ENCODE peak calls at places on chromosomes 1 and 21, in five cellular contexts. X, N, U, H and D are unnamed samples.
A peak's percentile ranks its signal among the peaks of the same experiment; 100 is the strongest.

GRCh38 chr1:220300442-220301121 is 28.3 kb upstream of the RAB3GAP2 start:
- DNase-seq in N (peak; percentile 91), U (peak; percentile 81), X (peak; percentile 59), H (peak; percentile 91), D (peak; percentile 88)

GRCh38 chr1:22452401-22452963 is 831 bp downstream of the ZBTB40 start:
- DNase-seq in N (peak; percentile 38), X (peak; percentile 55), U (peak; percentile 70), H (no peak), D (peak; percentile 44)

GRCh38 chr1:47407481-47407880 is 8.6 kb upstream of the FOXE3 start:
- DNase-seq in H (no peak), U (no peak), N (peak; percentile 45), X (no peak), D (no peak)

GRCh38 chr1:170309389-170310013 is 163.7 kb downstream of the NTMT2 start:
- DNase-seq in U (peak; percentile 22), N (peak; percentile 95), X (no peak), H (no peak), D (peak; percentile 26)

GRCh38 chr1:6554907-6555778 is at the start of gene TAS1R1:
- DNase-seq in H (peak; percentile 87), N (no peak), X (peak; percentile 40), U (peak; percentile 63), D (peak; percentile 70)

GRCh38 chr1:5927506-5928370 is 64.5 kb downstream of the NPHP4 start:
- DNase-seq in X (no peak), N (no peak), U (no peak), H (no peak), D (peak; percentile 6)

GRCh38 chr1:218403300-218403699 is 58.2 kb downstream of the TGFB2 start:
- DNase-seq in H (no peak), U (no peak), X (no peak), N (no peak), D (no peak)

GRCh38 chr1:222071313-222071886 is 329.5 kb upstream of the DUSP10 start:
- DNase-seq in X (no peak), N (no peak), H (no peak), U (no peak), D (peak; percentile 18)

GRCh38 chr1:176533020-176533419 is 70.0 kb downstream of the PAPPA2 start:
- DNase-seq in N (no peak), U (no peak), H (no peak), X (no peak), D (no peak)

GRCh38 chr21:26581818-26582217 is 8.7 kb upstream of the CYYR1 start:
- DNase-seq in N (no peak), H (no peak), U (no peak), X (no peak), D (no peak)

GRCh38 chr1:147627435-147628110 is 42.8 kb downstream of the ACP6 start:
- DNase-seq in H (no peak), N (peak; percentile 44), U (peak; percentile 41), X (peak; percentile 65), D (peak; percentile 62)

GRCh38 chr1:61591316-61591715 is 133.6 kb downstream of the TM2D1 start:
- DNase-seq in N (no peak), X (no peak), U (no peak), H (no peak), D (peak; percentile 20)

GRCh38 chr1:89547563-89548485 is 23.2 kb downstream of the LRRC8B start:
- DNase-seq in U (peak; percentile 85), X (peak; percentile 27), H (no peak), N (peak; percentile 27), D (no peak)

GRCh38 chr21:29490016-29490415 is 191.3 kb downstream of the BACH1 start:
- DNase-seq in U (no peak), H (no peak), N (peak; percentile 62), X (no peak), D (no peak)

GRCh38 chr1:17143760-17144159 is 24.5 kb upstream of the PADI2 start:
- DNase-seq in X (no peak), H (no peak), U (no peak), N (no peak), D (no peak)

GRCh38 chr1:30678209-30678608 is 45.2 kb downstream of the MATN1 start:
- DNase-seq in H (no peak), N (no peak), U (no peak), X (no peak), D (no peak)

GRCh38 chr1:87428351-87428750 is 99.7 kb downstream of the LMO4 start:
- DNase-seq in H (no peak), X (no peak), U (no peak), N (no peak), D (no peak)

GRCh38 chr1:53627031-53627430 is 111.9 kb downstream of the GLIS1 start:
- DNase-seq in U (no peak), H (no peak), N (no peak), X (no peak), D (peak; percentile 8)

GRCh38 chr1:15617874-15618684 is 821 bp downstream of the DDI2 start:
- DNase-seq in U (peak; percentile 49), H (no peak), X (peak; percentile 45), N (no peak), D (peak; percentile 54)

GRCh38 chr1:36111151-36111550 is 13.9 kb downstream of the COL8A2 start:
- DNase-seq in X (no peak), N (no peak), U (no peak), H (no peak), D (no peak)

GRCh38 chr1:227767401-227768396 is 32.5 kb downstream of the SNAP47 start:
- DNase-seq in N (no peak), U (no peak), H (no peak), X (no peak), D (no peak)

GRCh38 chr1:1943834-1944570 is 24.9 kb upstream of the TMEM52 start:
- DNase-seq in U (peak; percentile 56), H (no peak), X (peak; percentile 68), N (no peak), D (peak; percentile 64)

GRCh38 chr21:42027804-42028753 is 17.9 kb upstream of the ZBTB21 start:
- DNase-seq in U (no peak), H (peak; percentile 64), N (no peak), X (no peak), D (no peak)

GRCh38 chr1:114323959-114324825 is 170.5 kb upstream of the SYT6 start:
- DNase-seq in X (no peak), U (no peak), N (no peak), H (no peak), D (no peak)

GRCh38 chr1:44266400-44267344 is 53.4 kb downstream of the DMAP1 start:
- DNase-seq in H (no peak), U (no peak), N (no peak), X (no peak), D (no peak)

GRCh38 chr1:177926201-177926600 is 43.7 kb downstream of the SEC16B start:
- DNase-seq in X (no peak), H (no peak), U (no peak), N (peak; percentile 26), D (no peak)
- TF ChIP-seq POLR2A in X (no peak), H (no peak), U (no peak), N (no peak), D (no peak)

DNA sequence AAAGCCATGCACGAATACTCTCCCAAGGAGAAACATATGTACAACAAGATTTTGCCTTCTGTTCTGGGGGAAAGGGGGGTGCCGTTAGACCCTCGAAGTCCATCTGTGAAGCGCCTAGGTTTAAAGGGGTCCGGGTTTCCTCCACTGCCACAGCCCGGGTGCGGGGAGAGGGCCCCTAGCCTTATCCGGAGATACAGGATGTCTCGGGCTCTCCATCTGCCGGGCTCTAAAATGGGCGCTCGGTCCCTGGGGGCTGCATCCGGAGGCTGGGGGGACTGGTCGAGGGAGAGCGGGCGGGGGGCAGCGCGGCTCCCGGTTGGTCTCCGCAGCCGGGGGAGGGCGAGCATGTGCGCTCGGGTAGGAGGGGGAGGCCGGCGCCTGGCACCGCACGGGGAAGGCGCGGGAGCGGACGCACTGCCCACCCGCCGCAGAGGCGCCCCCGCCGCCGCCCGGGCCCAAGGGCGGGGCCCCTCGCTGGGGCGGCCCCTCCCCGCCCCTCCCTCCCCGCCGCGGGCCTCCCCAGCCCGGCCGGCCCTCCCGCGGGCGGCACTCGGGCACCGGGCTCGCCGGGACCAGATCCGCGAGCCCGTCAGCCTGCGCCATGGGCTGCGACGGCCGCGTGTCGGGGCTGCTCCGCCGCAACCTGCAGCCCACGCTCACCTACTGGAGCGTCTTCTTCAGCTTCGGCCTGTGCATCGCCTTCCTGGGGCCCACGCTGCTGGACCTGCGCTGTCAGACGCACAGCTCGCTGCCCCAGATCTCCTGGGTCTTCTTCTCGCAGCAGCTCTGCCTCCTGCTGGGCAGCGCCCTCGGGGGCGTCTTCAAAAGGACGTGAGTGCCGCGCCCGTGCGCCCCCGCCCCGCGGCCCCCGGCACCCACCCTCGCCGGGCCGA is 63.1 kb downstream of the ELK4 start:
- DNase-seq in U (no peak), H (peak; percentile 66), X (no peak), N (no peak), D (no peak)
- TF ChIP-seq POLR2A in U (no peak), H (no peak), X (no peak), N (no peak), D (no peak)

GRCh38 chr1:216690593-216690992 is 32.6 kb downstream of the ESRRG start:
- DNase-seq in U (no peak), N (no peak), H (no peak), X (no peak), D (no peak)
- TF ChIP-seq POLR2A in U (no peak), N (no peak), H (no peak), X (no peak), D (no peak)

GRCh38 chr1:94265011-94265422 is 27.6 kb upstream of the ARHGAP29 start:
- DNase-seq in N (no peak), H (no peak), X (peak; percentile 41), U (no peak), D (no peak)
- TF ChIP-seq POLR2A in N (no peak), H (no peak), X (no peak), U (no peak), D (no peak)

GRCh38 chr1:156751724-156752481 is 428 bp upstream of the HDGF start:
- DNase-seq in H (peak; percentile 99), N (peak; percentile 95), U (peak; percentile 98), X (peak; percentile 96), D (peak; percentile 97)
- TF ChIP-seq POLR2A in H (peak; percentile 27), N (peak; percentile 29), U (no peak), X (peak; percentile 72), D (no peak)

GRCh38 chr1:180244840-180245239 is 14.8 kb downstream of the LHX4 start:
- DNase-seq in X (no peak), N (no peak), H (peak; percentile 17), U (no peak), D (no peak)
- TF ChIP-seq POLR2A in X (no peak), N (no peak), H (no peak), U (no peak), D (no peak)